ENCODE peak calls at places on chromosomes 16 and 17, in five cellular contexts. Y, Z, F, P and S are unnamed samples.

GRCh38 chr17:61310611-61311010 is 89.0 kb upstream of the TBX2 start:
- DNase-seq in P (no peak), Y (no peak), Z (no peak), F (no peak), S (no peak)

GRCh38 chr17:73623247-73623646 is 21.0 kb downstream of the SDK2 start:
- DNase-seq in Y (no peak), F (no peak), Z (no peak), P (no peak), S (no peak)

GRCh38 chr16:1705688-1706385 is at the start of gene MAPK8IP3:
- DNase-seq in Z (peak; percentile 95), Y (peak; percentile 91), P (peak; percentile 96), F (peak; percentile 90), S (peak; percentile 91)

GRCh38 chr17:57783338-57783742 is 38.2 kb upstream of the CCDC182 start:
- DNase-seq in Y (peak; percentile 51), F (peak; percentile 22), P (peak; percentile 87), Z (peak; percentile 95), S (peak; percentile 51)

GRCh38 chr17:44334315-44335181 is 9.9 kb upstream of the SLC25A39 start:
- DNase-seq in P (no peak), Z (no peak), Y (no peak), F (no peak), S (no peak)

GRCh38 chr17:266701-267656 is 85.5 kb upstream of the DOC2B start:
- DNase-seq in F (no peak), Z (no peak), Y (peak; percentile 43), P (peak; percentile 54), S (no peak)

GRCh38 chr17:69588739-69589334 is 174.3 kb downstream of the MAP2K6 start:
- DNase-seq in Y (no peak), F (no peak), P (no peak), Z (no peak), S (no peak)

GRCh38 chr17:14833201-14833773 is 431.8 kb downstream of the PMP22 start:
- DNase-seq in Y (peak; percentile 69), P (no peak), Z (no peak), F (no peak), S (no peak)

GRCh38 chr16:77584205-77584859 is 138.0 kb upstream of the NUDT7 start:
- DNase-seq in Y (peak; percentile 83), P (no peak), F (no peak), Z (peak; percentile 35), S (peak; percentile 41)

GRCh38 chr16:11599579-11599978 is 12.9 kb upstream of the LITAF start:
- DNase-seq in P (peak; percentile 30), Y (no peak), F (no peak), Z (no peak), S (no peak)

GRCh38 chr16:66618588-66618987 is 14.1 kb downstream of the CMTM3 start:
- DNase-seq in P (no peak), F (no peak), Z (no peak), Y (peak; percentile 90), S (no peak)

GRCh38 chr17:46977750-46978488 is 1.1 kb downstream of the RPRML start:
- DNase-seq in Y (no peak), Z (no peak), P (no peak), F (no peak), S (no peak)

GRCh38 chr16:69443809-69444611 is 19.6 kb downstream of the CYB5B start:
- DNase-seq in F (no peak), Z (peak; percentile 38), P (no peak), Y (peak; percentile 52), S (no peak)

GRCh38 chr17:83195330-83196087 is 116.1 kb downstream of the METRNL start:
- DNase-seq in Z (peak; percentile 3), Y (peak; percentile 34), P (peak; percentile 72), F (no peak), S (no peak)

GRCh38 chr17:80853076-80853475 is 138.6 kb upstream of the CHMP6 start:
- DNase-seq in P (peak; percentile 44), Z (no peak), Y (no peak), F (no peak), S (no peak)

GRCh38 chr17:38452719-38453118 is 24.5 kb downstream of the ARHGAP23 start:
- DNase-seq in P (no peak), Y (no peak), F (no peak), Z (no peak), S (no peak)

GRCh38 chr16:3950343-3951193 is 70.1 kb upstream of the CREBBP start:
- DNase-seq in Z (peak; percentile 39), Y (peak; percentile 99), P (peak; percentile 90), F (no peak), S (no peak)

GRCh38 chr16:3949946-3950342 is 69.4 kb upstream of the CREBBP start:
- DNase-seq in Y (no peak), Z (no peak), P (peak; percentile 62), F (no peak), S (no peak)

GRCh38 chr16:3946604-3947180 is 66.2 kb upstream of the CREBBP start:
- DNase-seq in P (peak; percentile 64), F (no peak), Y (no peak), Z (no peak), S (no peak)

GRCh38 chr16:3948378-3948995 is 68.0 kb upstream of the CREBBP start:
- DNase-seq in F (no peak), Z (no peak), P (peak; percentile 11), Y (no peak), S (no peak)

GRCh38 chr16:3949287-3949686 is 68.8 kb upstream of the CREBBP start:
- DNase-seq in Z (peak; percentile 22), F (no peak), P (peak; percentile 63), Y (peak; percentile 45), S (no peak)
- H3K4me3 ChIP-seq in Z (no peak overlapping the region), F (no peak overlapping the region), P (peak overlapping the region; percentile 38), Y (no peak overlapping the region), S (no peak overlapping the region)

GRCh38 chr16:50121278-50121677 is 31.8 kb upstream of the TENT4B start:
- DNase-seq in P (no peak), F (no peak), Z (no peak), Y (no peak), S (no peak)
- H3K27me3 ChIP-seq in P (no peaks in the 10 kb centered on the region), F (no peaks in the 10 kb centered on the region), Z (no peaks in the 10 kb centered on the region), Y (no peaks in the 10 kb centered on the region), S (no peaks in the 10 kb centered on the region)

GRCh38 chr17:16623282-16623681 is 30.4 kb downstream of the ZNF624 start:
- DNase-seq in P (no peak), Y (no peak), F (no peak), Z (no peak), S (no peak)
- H3K4me3 ChIP-seq in P (no peak overlapping the region), Y (no peak overlapping the region), F (no peak overlapping the region), Z (no peak overlapping the region), S (no peak overlapping the region)

GRCh38 chr16:58371841-58372240 is 20.4 kb upstream of the GINS3 start:
- DNase-seq in P (no peak), Z (no peak), Y (no peak), F (no peak), S (no peak)
- H3K27me3 ChIP-seq in P (no peaks in the 10 kb centered on the region), Z (no peaks in the 10 kb centered on the region), Y (no peaks in the 10 kb centered on the region), F (no peaks in the 10 kb centered on the region), S (peaks cover 5% of the 10 kb centered on the region)

GRCh38 chr16:22161999-22162657 is at the start of gene SDR42E2:
- DNase-seq in Z (peak; percentile 21), P (peak; percentile 72), F (peak; percentile 4), Y (no peak), S (no peak)
- H3K4me3 ChIP-seq in Z (no peak within 1 kb of the TSS), P (peak within 1 kb of the TSS; percentile 13), F (peak within 1 kb of the TSS; percentile 29), Y (peak within 1 kb of the TSS; percentile 3), S (no peak within 1 kb of the TSS)

DNA sequence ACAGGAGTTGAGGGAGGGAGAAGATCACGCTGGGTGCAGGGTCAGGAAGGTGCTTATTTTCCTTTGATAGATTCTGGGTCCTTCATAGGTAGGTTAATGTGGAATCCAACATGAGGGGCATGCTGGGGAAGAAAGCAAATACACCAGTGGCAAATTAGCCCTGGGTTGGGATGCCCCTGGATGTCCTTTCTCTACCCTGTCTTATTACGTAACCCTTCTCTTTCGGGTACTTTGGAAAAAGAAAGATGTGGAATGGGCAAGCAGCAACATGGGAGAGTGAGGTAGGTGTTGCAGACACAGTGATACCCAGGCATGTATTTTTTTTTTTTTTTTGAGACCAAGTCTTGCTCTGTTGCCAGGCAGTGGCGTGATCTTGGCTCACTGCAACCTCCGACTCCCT is 9.1 kb downstream of the SLC7A6 start:
- DNase-seq in P (no peak), Y (no peak), F (no peak), Z (no peak), S (no peak)
- H3K27me3 ChIP-seq in P (no peaks in the 10 kb centered on the region), Y (no peaks in the 10 kb centered on the region), F (no peaks in the 10 kb centered on the region), Z (no peaks in the 10 kb centered on the region), S (no peaks in the 10 kb centered on the region)

GRCh38 chr17:67682196-67682595 is 35.5 kb upstream of the NOL11 start:
- DNase-seq in F (no peak), P (no peak), Z (peak; percentile 16), Y (no peak), S (no peak)

GRCh38 chr17:67679225-67679624 is 38.5 kb upstream of the NOL11 start:
- DNase-seq in Y (no peak), Z (no peak), P (no peak), F (no peak), S (no peak)

GRCh38 chr17:67675481-67675880 is 42.3 kb upstream of the NOL11 start:
- DNase-seq in Z (no peak), F (no peak), Y (no peak), P (no peak), S (no peak)

GRCh38 chr17:67680445-67681224 is 37.1 kb upstream of the NOL11 start:
- DNase-seq in P (no peak), Y (no peak), Z (no peak), F (no peak), S (no peak)

DNA sequence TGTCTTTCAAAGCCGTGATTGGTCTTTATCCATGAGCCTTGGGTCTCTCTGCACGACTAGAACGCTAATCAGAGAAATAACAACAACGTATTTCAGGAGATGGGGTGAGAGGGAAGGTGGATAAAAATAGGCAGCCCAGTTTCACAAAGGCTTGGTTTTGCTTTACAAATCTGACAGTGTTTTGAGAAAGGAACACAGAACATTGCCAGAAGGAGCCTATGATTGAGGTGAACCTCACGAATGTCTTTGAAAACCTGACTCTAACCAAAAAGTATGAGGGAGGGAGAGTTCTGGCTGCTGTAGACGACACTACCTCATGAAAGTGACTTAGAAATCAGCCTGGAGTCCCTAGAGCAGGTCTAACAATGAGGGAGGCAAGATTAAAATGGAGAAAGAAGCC is 38.0 kb upstream of the NOL11 start:
- DNase-seq in Z (no peak), F (no peak), P (no peak), Y (no peak), S (no peak)
- H3K4me3 ChIP-seq in Z (no peak overlapping the region), F (no peak overlapping the region), P (no peak overlapping the region), Y (no peak overlapping the region), S (no peak overlapping the region)

DNA sequence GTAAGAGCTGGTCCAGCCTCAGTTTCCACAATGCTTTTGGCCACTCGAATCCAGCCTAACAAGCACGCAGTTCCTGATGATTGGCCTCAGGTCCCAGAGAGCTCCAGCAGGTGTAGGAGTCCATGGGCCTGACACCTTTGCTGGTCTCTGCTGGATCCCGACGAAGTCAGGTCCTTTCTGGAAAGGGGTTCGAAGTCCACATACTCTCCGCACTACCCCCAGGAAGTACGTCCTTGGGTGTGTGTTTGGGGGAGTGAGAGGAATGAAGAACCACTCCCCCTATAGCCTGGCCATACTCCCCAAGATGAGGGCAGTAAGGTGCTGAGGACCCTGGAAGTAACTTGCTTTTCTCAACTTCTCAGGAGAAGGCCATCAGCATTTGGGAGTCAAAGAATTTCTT is 3.0 kb downstream of the NT5M start:
- DNase-seq in Z (no peak), P (no peak), Y (no peak), F (no peak), S (no peak)
- H3K27me3 ChIP-seq in Z (no peaks in the 10 kb centered on the region), P (no peaks in the 10 kb centered on the region), Y (no peaks in the 10 kb centered on the region), F (no peaks in the 10 kb centered on the region), S (no peaks in the 10 kb centered on the region)

GRCh38 chr17:29612404-29613370 is 10.0 kb downstream of the CORO6 start:
- DNase-seq in P (no peak), Y (no peak), F (no peak), Z (no peak), S (no peak)
- H3K4me3 ChIP-seq in P (peak overlapping the region; percentile 42), Y (no peak overlapping the region), F (peak overlapping the region; percentile 24), Z (no peak overlapping the region), S (no peak overlapping the region)